ENCODE peak calls at places on chromosomes 7 and 10, in four cellular contexts. A, G, K and I are unnamed samples.

GRCh38 chr7:83347836-83348482 is 185.3 kb upstream of the PCLO start:
- DNase-seq in G (peak), K (no peak), A (no peak), I (peak)

GRCh38 chr7:108037140-108037539 is 34.2 kb upstream of the LAMB1 start:
- DNase-seq in G (no peak), A (no peak), K (no peak), I (no peak)

GRCh38 chr10:113111260-113111659 is 161.2 kb downstream of the TCF7L2 start:
- DNase-seq in K (no peak), A (no peak), G (no peak), I (no peak)

GRCh38 chr7:8638076-8638475 is 204.7 kb downstream of the NXPH1 start:
- DNase-seq in K (no peak), A (no peak), G (peak), I (no peak)

GRCh38 chr7:127751062-127751722 is 99.2 kb downstream of the SND1 start:
- DNase-seq in G (no peak), A (no peak), K (no peak), I (no peak)

GRCh38 chr10:112182808-112183328 is 697 bp downstream of the GPAM start:
- DNase-seq in G (no peak), A (no peak), K (no peak), I (no peak)

GRCh38 chr7:45089314-45089891 is 634 bp upstream of the NACAD start:
- DNase-seq in G (peak), A (peak), K (peak), I (no peak)

GRCh38 chr10:95845411-95845810 is 62.4 kb upstream of the CC2D2B start:
- DNase-seq in A (no peak), G (no peak), K (no peak), I (no peak)

GRCh38 chr7:14191686-14192098 is 202.2 kb upstream of the ETV1 start:
- DNase-seq in G (no peak), A (no peak), K (no peak), I (no peak)

GRCh38 chr7:150941983-150942590 is 36.0 kb downstream of the KCNH2 start:
- DNase-seq in K (no peak), G (peak), A (peak), I (peak)

GRCh38 chr7:65731562-65732035 is 141.3 kb upstream of the VKORC1L1 start:
- DNase-seq in A (no peak), G (peak), K (no peak), I (no peak)

GRCh38 chr10:12547301-12547771 is 198.0 kb downstream of the CAMK1D start:
- DNase-seq in A (no peak), G (no peak), K (no peak), I (no peak)

GRCh38 chr7:41779918-41780317 is 77.0 kb upstream of the INHBA start:
- DNase-seq in G (no peak), K (no peak), A (no peak), I (no peak)

GRCh38 chr10:52621635-52622079 is 150.9 kb downstream of the MBL2 start:
- DNase-seq in K (no peak), G (no peak), A (no peak), I (no peak)

GRCh38 chr10:74888947-74889661 is 62.7 kb downstream of the KAT6B start:
- DNase-seq in K (no peak), G (no peak), A (no peak), I (peak)

GRCh38 chr10:115950320-115950719 is 322.7 kb downstream of the GFRA1 start:
- DNase-seq in K (no peak), G (no peak), A (no peak), I (no peak)

GRCh38 chr10:72133517-72133916 is 45.2 kb upstream of the SPOCK2 start:
- DNase-seq in G (no peak), K (no peak), A (no peak), I (no peak)

GRCh38 chr10:63633677-63634487 is 112.7 kb downstream of the REEP3 start:
- DNase-seq in K (no peak), A (no peak), G (no peak), I (no peak)

GRCh38 chr10:62250594-62251198 is 17.9 kb downstream of the RTKN2 start:
- DNase-seq in K (no peak), G (no peak), A (no peak), I (no peak)

GRCh38 chr10:13453896-13454295 is 74.9 kb downstream of the BEND7 start:
- DNase-seq in A (no peak), K (no peak), G (no peak), I (no peak)

GRCh38 chr7:140235114-140235513 is 58.3 kb upstream of the KDM7A start:
- DNase-seq in G (no peak), K (no peak), A (no peak), I (no peak)

GRCh38 chr10:103835121-103836045 is 20.0 kb downstream of the SH3PXD2A start:
- DNase-seq in A (peak), K (peak), G (peak), I (no peak)

GRCh38 chr7:130135208-130136205 is 65.2 kb downstream of the KLHDC10 start:
- DNase-seq in K (no peak), A (no peak), G (no peak), I (no peak)

GRCh38 chr10:7756360-7756992 is 31.3 kb downstream of the KIN start:
- DNase-seq in G (peak), A (no peak), K (no peak), I (no peak)

GRCh38 chr10:16491933-16492332 is 29.7 kb downstream of the C1QL3 start:
- DNase-seq in K (no peak), G (no peak), A (no peak), I (no peak)

GRCh38 chr7:28165221-28165807 is 15.3 kb downstream of the JAZF1 start:
- DNase-seq in A (no peak), G (no peak), K (no peak), I (no peak)

GRCh38 chr10:43199088-43199683 is 60.9 kb downstream of the CSGALNACT2 start:
- DNase-seq in A (peak), G (no peak), K (no peak), I (no peak)

GRCh38 chr10:124697443-124697836 is 46.7 kb downstream of the FAM53B start:
- DNase-seq in A (no peak), G (no peak), K (no peak), I (no peak)

GRCh38 chr7:85095357-85095756 is 91.5 kb downstream of the SEMA3D start:
- DNase-seq in K (no peak), A (no peak), G (no peak), I (no peak)

GRCh38 chr7:116671681-116672595 is at the start of gene MET:
- DNase-seq in K (peak), G (peak), A (peak), I (peak)

GRCh38 chr7:107332488-107333269 is 137.2 kb upstream of the GPR22 start:
- DNase-seq in K (no peak), A (no peak), G (no peak), I (no peak)

GRCh38 chr7:108167460-108167859 is 37.3 kb upstream of the LAMB4 start:
- DNase-seq in K (no peak), G (no peak), A (no peak), I (no peak)

GRCh38 chr7:114662002-114662677 is 247.5 kb downstream of the FOXP2 start:
- DNase-seq in G (no peak), A (no peak), K (no peak), I (no peak)

GRCh38 chr10:43748560-43748959 is 99.9 kb upstream of the ZNF32 start:
- DNase-seq in A (no peak), G (no peak), K (no peak), I (no peak)

GRCh38 chr7:128886391-128887168 is 23.9 kb downstream of the ATP6V1F start:
- DNase-seq in A (no peak), G (no peak), K (no peak), I (no peak)
- TF ChIP-seq CTCF in A (no peak), G (no peak), K (no peak), I (no peak)

GRCh38 chr10:50624866-50625491 is 1.2 kb upstream of the SGMS1 start:
- DNase-seq in G (peak), A (peak), K (no peak), I (peak)
- TF ChIP-seq POLR2A in G (peak), A (peak), K (peak), I (no peak)

DNA sequence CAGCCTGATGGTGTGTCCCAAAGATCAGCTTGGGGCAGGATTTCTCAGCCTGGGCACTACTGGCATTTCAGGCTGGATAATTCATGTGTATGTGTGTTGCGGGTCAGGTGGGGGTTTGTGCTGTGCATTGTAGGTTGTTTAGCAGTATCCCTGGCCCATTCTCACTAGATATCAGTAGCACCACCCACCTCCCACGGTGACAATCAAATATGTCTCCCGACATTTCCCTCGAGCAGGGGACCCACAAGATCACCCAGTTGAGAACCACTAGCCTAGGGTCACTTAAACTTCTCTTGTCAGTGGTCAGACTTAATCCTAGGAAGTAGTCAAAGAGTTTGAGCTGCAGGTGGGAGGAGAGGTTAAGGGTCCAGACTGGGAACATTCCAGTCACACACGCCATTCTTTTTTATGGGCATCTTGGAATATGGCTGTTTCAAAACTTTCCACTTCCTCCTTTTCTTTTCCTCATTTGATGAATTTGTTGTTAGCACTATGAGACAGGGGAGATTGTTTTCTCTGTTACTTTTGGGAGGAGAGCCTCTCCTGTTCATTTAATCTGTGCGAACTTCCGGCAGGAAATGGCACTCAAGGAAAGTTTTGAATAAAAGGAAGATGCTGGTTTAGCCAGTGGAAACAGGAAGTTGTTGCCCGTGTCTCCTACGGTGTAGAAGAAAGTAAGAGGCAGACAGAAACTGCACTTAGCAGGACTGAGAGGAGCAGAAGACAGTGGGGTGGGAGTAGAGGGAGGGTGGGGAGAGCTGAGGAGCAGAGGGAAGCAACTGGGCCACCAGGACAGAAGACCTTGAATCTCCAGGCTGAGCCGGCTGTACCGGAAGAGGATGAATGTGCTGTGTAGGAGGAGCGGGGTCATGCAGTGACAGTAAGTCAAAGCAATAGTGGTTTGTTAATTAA is 17.6 kb upstream of the EXOC6 start:
- DNase-seq in K (no peak), G (no peak), A (no peak), I (no peak)
- H3K4me3 ChIP-seq in K (no peak), G (peak), A (no peak), I (no peak)

GRCh38 chr7:25843467-25843866 is 308.5 kb upstream of the NFE2L3 start:
- DNase-seq in G (no peak), A (no peak), K (no peak), I (no peak)
- TF ChIP-seq CTCF in G (no peak), A (no peak), K (no peak), I (no peak)

GRCh38 chr10:86595496-86595895 is 58.9 kb upstream of the OPN4 start:
- DNase-seq in A (no peak), G (no peak), K (no peak), I (no peak)

GRCh38 chr10:86592413-86592812 is 61.9 kb upstream of the OPN4 start:
- DNase-seq in A (no peak), K (no peak), G (no peak), I (no peak)

GRCh38 chr10:86594535-86594934 is 59.8 kb upstream of the OPN4 start:
- DNase-seq in A (no peak), G (no peak), K (no peak), I (no peak)

GRCh38 chr10:86596266-86596665 is 58.1 kb upstream of the OPN4 start:
- DNase-seq in K (no peak), G (no peak), A (no peak), I (peak)

DNA sequence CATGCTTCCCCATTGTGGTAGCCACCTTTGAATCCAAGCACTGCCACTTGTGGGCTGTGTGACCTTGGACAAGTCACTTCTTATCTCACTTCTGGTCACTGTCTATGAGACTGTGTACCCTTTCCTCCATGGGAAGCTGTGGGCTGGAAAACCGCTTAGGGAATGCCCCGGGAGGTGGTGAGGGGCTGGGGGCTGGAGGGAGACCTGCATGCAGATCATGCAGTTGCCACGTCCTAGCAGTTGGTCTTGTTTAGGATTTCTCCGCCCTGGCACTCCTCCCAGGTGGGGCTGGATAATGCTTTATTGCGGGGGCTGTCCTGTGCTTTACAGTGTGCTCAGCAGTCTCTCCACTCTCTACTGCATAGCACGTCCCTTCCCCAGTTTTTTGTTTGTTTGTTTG is 62.9 kb upstream of the OPN4 start:
- DNase-seq in K (no peak), A (no peak), G (no peak), I (peak)
- TF ChIP-seq POLR2A in K (no peak), A (no peak), G (no peak), I (no peak)